ENCODE peak calls at places on chromosome 21, in four cellular contexts. Q is GM23248, H is activated T-cell treated with anti-CD3 and anti-CD28 coated beads for 24 hours, S is NT2/D1. U is an unnamed sample.
A peak's percentile ranks its signal among the peaks of the same experiment; 100 is the strongest.

GRCh38 chr21:43752758-43753438 is 23.2 kb downstream of the CSTB start:
- DNase-seq in S (no peak), Q (no peak), H (no peak), U (no peak)

GRCh38 chr21:26280715-26281310 is 110.2 kb upstream of the APP start:
- DNase-seq in Q (peak; percentile 2), S (no peak), H (no peak), U (no peak)

GRCh38 chr21:31235671-31236450 is 108.2 kb downstream of the TIAM1 start:
- DNase-seq in Q (peak; percentile 49), S (no peak), H (no peak), U (no peak)

GRCh38 chr21:34580181-34580700 is 34.7 kb downstream of the RCAN1 start:
- DNase-seq in S (no peak), H (no peak), Q (peak; percentile 47), U (no peak)

GRCh38 chr21:28959367-28960099 is 33.1 kb downstream of the LTN1 start:
- DNase-seq in Q (peak; percentile 88), S (no peak), H (no peak), U (no peak)

GRCh38 chr21:39938086-39938611 is 70.9 kb downstream of the PCP4 start:
- DNase-seq in S (no peak), H (no peak), Q (no peak), U (no peak)

GRCh38 chr21:42583992-42584641 is 69.3 kb upstream of the PDE9A start:
- DNase-seq in S (no peak), Q (no peak), H (no peak), U (no peak)

GRCh38 chr21:45306453-45306831 is 18.7 kb upstream of the POFUT2 start:
- DNase-seq in Q (no peak), S (no peak), H (no peak), U (no peak)

GRCh38 chr21:31730687-31731111 is 1.2 kb downstream of the SCAF4 start:
- DNase-seq in H (no peak), S (peak; percentile 94), Q (peak; percentile 69), U (no peak)

U was measured in HL-60.